ENCODE peak calls at places on chromosome 20, in seven cellular contexts. Y is mammary epithelial cell, M is fibroblast of lung, A is cardiac muscle cell, R is lower leg skin, U is fibroblast of pulmonary artery, Q is brain microvascular endothelial cell. C is an unnamed sample.

GRCh38 chr20:32567384-32568178 is 17.6 kb downstream of the NOL4L start:
- DNase-seq in Y (no peak), M (no peak), A (no peak), R (no peak), U (no peak), Q (no peak), C (no peak)

GRCh38 chr20:35871311-35871771 is 83.0 kb downstream of the SCAND1 start:
- DNase-seq in Y (peak), M (peak), A (no peak), R (no peak), U (peak), Q (peak), C (no peak)

GRCh38 chr20:23782366-23782983 is 31.7 kb upstream of the CST1 start:
- DNase-seq in Y (peak), M (peak), A (peak), R (no peak), U (peak), Q (peak), C (no peak)

GRCh38 chr20:409697-410559 is 1.8 kb downstream of the RBCK1 start:
- DNase-seq in Y (no peak), M (no peak), A (no peak), R (no peak), U (no peak), Q (no peak), C (no peak)

GRCh38 chr20:33584976-33585375 is 77.2 kb upstream of the C20orf144 start:
- DNase-seq in Y (no peak), M (no peak), A (no peak), R (no peak), U (no peak), Q (no peak), C (no peak)

GRCh38 chr20:56143759-56144158 is 104.8 kb upstream of the MC3R start:
- DNase-seq in Y (no peak), M (no peak), A (no peak), R (no peak), U (no peak), Q (no peak), C (no peak)

GRCh38 chr20:34222208-34222607 is 19.0 kb upstream of the ASIP start:
- DNase-seq in Y (peak), M (peak), A (no peak), R (peak), U (peak), Q (peak), C (peak)

GRCh38 chr20:20490673-20491072 is 122.8 kb downstream of the INSM1 start:
- DNase-seq in Y (no peak), M (no peak), A (no peak), R (no peak), U (no peak), Q (no peak), C (no peak)

GRCh38 chr20:35599776-35600120 is 15.9 kb upstream of the SPAG4 start:
- DNase-seq in Y (no peak), M (no peak), A (no peak), R (no peak), U (no peak), Q (no peak), C (no peak)

GRCh38 chr20:41476013-41476441 is 109.4 kb upstream of the EMILIN3 start:
- DNase-seq in Y (peak), M (peak), A (no peak), R (peak), U (peak), Q (peak), C (no peak)

GRCh38 chr20:20212675-20213096 is 155.2 kb upstream of the INSM1 start:
- DNase-seq in Y (no peak), M (no peak), A (no peak), R (no peak), U (no peak), Q (no peak), C (no peak)

GRCh38 chr20:23889775-23890187 is 10.2 kb upstream of the CST5 start:
- DNase-seq in Y (peak), M (peak), A (peak), R (no peak), U (peak), Q (peak), C (no peak)

GRCh38 chr20:45012682-45013302 is 46.5 kb downstream of the STK4 start:
- DNase-seq in Y (no peak), M (peak), A (no peak), R (no peak), U (peak), Q (no peak), C (no peak)

GRCh38 chr20:53959849-53960585 is 110.4 kb downstream of the BCAS1 start:
- DNase-seq in Y (no peak), M (peak), A (no peak), R (peak), U (peak), Q (peak), C (no peak)

GRCh38 chr20:32966881-32967781 is 37.1 kb downstream of the SUN5 start:
- DNase-seq in Y (no peak), M (no peak), A (no peak), R (no peak), U (no peak), Q (no peak), C (no peak)

GRCh38 chr20:64159711-64160110 is 4.5 kb upstream of the MYT1 start:
- DNase-seq in Y (no peak), M (no peak), A (no peak), R (no peak), U (no peak), Q (no peak), C (no peak)

GRCh38 chr20:64162239-64162621 is 2.0 kb upstream of the MYT1 start:
- DNase-seq in Y (no peak), M (no peak), A (no peak), R (no peak), U (no peak), Q (no peak), C (no peak)

GRCh38 chr20:64161595-64162238 is 2.5 kb upstream of the MYT1 start:
- DNase-seq in Y (peak), M (peak), A (peak), R (no peak), U (peak), Q (peak), C (no peak)

GRCh38 chr20:64160118-64160517 is 4.1 kb upstream of the MYT1 start:
- DNase-seq in Y (no peak), M (no peak), A (no peak), R (no peak), U (no peak), Q (no peak), C (no peak)

GRCh38 chr20:64160536-64161495 is 3.4 kb upstream of the MYT1 start:
- DNase-seq in Y (no peak), M (no peak), A (no peak), R (no peak), U (no peak), Q (no peak), C (no peak)
- H3K4me3 ChIP-seq in Y (no peak), M (no peak), A (no peak), R (no peak), U (no peak), Q (no peak), C (no peak)

DNA sequence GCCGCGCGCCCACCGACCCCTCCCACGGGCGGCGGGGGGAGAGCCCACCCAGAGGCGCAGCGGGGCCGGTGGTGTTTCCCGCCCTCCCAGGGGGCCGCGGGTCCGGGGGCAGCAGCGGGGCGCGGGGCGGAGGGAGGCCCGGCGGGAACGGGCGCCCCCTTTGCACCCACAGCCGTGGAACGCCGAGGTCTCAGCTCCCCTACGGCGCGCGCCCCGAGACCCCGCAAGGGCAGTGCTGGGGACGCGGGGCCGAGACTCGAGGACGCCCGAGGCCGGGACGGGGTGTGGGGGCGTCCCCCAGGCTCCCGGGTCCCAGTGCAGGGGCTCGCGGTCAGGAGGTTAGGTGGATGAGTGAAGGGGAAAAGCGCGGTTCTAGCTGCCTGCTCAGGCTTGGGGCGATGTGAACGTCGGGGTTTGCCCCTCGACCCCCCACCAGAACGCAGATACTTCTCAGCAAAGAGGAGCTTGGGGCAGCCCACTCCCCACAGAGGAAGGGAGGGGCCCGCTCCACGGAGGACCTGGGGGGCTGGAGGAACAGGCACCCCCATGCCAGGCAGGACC is 65.5 kb upstream of the BHLHE23 start:
- DNase-seq in Y (no peak), M (no peak), A (no peak), R (no peak), U (no peak), Q (no peak), C (no peak)
- H3K4me3 ChIP-seq in Y (no peak), M (no peak), A (peak), R (no peak), U (no peak), Q (no peak), C (no peak)

GRCh38 chr20:51800132-51800721 is 2.1 kb downstream of the SALL4 start:
- DNase-seq in Y (peak), M (peak), A (peak), R (no peak), U (peak), Q (no peak), C (no peak)
- H3K4me3 ChIP-seq in Y (peak), M (peak), A (peak), R (no peak), U (peak), Q (peak), C (peak)

GRCh38 chr20:10758446-10758845 is 84.6 kb upstream of the JAG1 start:
- DNase-seq in Y (peak), M (no peak), A (no peak), R (no peak), U (peak), Q (no peak), C (no peak)

GRCh38 chr20:10752206-10752605 is 78.4 kb upstream of the JAG1 start:
- DNase-seq in Y (no peak), M (no peak), A (no peak), R (no peak), U (no peak), Q (no peak), C (no peak)

GRCh38 chr20:10754809-10755208 is 81.0 kb upstream of the JAG1 start:
- DNase-seq in Y (no peak), M (no peak), A (no peak), R (no peak), U (no peak), Q (no peak), C (no peak)
- H3K4me3 ChIP-seq in Y (no peak), M (no peak), A (no peak), R (no peak), U (no peak), Q (no peak), C (no peak)

GRCh38 chr20:43953919-43954617 is 39.4 kb downstream of the TOX2 start:
- DNase-seq in Y (no peak), M (no peak), A (no peak), R (no peak), U (no peak), Q (no peak), C (no peak)
- H3K4me3 ChIP-seq in Y (no peak), M (no peak), A (no peak), R (no peak), U (no peak), Q (no peak), C (no peak)

GRCh38 chr20:6841128-6841527 is 73.6 kb downstream of the BMP2 start:
- DNase-seq in Y (no peak), M (no peak), A (no peak), R (no peak), U (no peak), Q (no peak), C (no peak)

GRCh38 chr20:6835609-6836008 is 68.1 kb downstream of the BMP2 start:
- DNase-seq in Y (no peak), M (no peak), A (no peak), R (no peak), U (no peak), Q (no peak), C (no peak)

GRCh38 chr20:6836821-6837374 is 69.4 kb downstream of the BMP2 start:
- DNase-seq in Y (no peak), M (no peak), A (no peak), R (no peak), U (no peak), Q (no peak), C (no peak)

GRCh38 chr20:6837730-6838129 is 70.2 kb downstream of the BMP2 start:
- DNase-seq in Y (no peak), M (no peak), A (no peak), R (no peak), U (no peak), Q (no peak), C (no peak)

DNA sequence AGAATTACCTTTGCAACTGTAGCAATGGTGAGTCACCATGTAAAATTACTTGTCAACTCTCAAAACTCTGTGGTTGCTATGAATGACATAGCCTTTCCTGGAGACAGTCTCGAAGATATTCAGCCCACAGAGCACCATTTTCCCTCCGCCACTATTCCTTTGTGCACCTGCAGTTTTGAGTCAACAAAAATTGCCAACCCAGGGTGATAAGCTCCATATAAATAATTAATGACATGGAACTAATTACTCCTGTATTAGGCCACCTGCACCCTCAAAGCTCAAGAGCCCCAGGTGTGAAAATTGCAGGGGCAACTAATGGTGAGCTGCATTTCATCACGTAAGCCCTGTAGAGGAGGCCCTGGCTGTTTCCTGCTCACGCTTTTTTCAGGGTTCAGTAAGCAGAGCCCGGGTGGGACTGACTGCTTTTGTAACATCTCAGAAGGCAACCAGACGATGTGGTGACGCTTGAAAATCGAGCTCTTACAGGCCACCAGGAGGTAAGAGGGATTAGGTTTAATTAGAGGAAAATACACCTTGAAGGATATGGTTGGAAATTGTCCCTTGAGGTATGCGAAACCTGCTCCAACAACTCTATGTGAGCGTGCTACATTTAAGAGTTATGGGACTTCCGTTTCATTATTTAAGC is 70.8 kb downstream of the BMP2 start:
- DNase-seq in Y (peak), M (no peak), A (no peak), R (no peak), U (no peak), Q (peak), C (no peak)
- H3K4me3 ChIP-seq in Y (no peak), M (no peak), A (no peak), R (no peak), U (no peak), Q (no peak), C (no peak)

GRCh38 chr20:57195023-57195758 is 71.2 kb downstream of the BMP7 start:
- DNase-seq in Y (peak), M (no peak), A (no peak), R (peak), U (no peak), Q (peak), C (no peak)
- H3K4me3 ChIP-seq in Y (no peak), M (no peak), A (no peak), R (no peak), U (no peak), Q (no peak), C (no peak)

GRCh38 chr20:16714765-16715164 is 15.1 kb upstream of the SNRPB2 start:
- DNase-seq in Y (no peak), M (no peak), A (no peak), R (no peak), U (no peak), Q (no peak), C (no peak)
- H3K4me3 ChIP-seq in Y (no peak), M (no peak), A (no peak), R (no peak), U (no peak), Q (no peak), C (no peak)